ENCODE peak calls at places on chromosomes 16 and 17, in seven cellular contexts. One of them, this sample, is unnamed.
A peak's percentile ranks its signal among the peaks of the same experiment; 100 is the strongest.

GRCh38 chr17:33494156-33494555 is 201.1 kb upstream of the ASIC2 start:
- DNase-seq in heart right ventricle: no peak
- DNase-seq in anterior cingulate cortex: no peak
- DNase-seq in activated T-helper 9 cell treated with anti-CD3 and anti-CD28 coated beads, Interleukin-2, amount 50 U/mL, for 16 hours: no peak
- DNase-seq in fibroblast of lung: no peak
- DNase-seq in T-cell: no peak
- DNase-seq in GM12865: no peak
- DNase-seq in this sample: no peak

GRCh38 chr17:73288534-73289302 is 23.1 kb downstream of the CDC42EP4 start:
- DNase-seq in fibroblast of lung: no peak
- DNase-seq in heart right ventricle: peak; percentile 78
- DNase-seq in T-cell: no peak
- DNase-seq in anterior cingulate cortex: no peak
- DNase-seq in GM12865: no peak
- DNase-seq in activated T-helper 9 cell treated with anti-CD3 and anti-CD28 coated beads, Interleukin-2, amount 50 U/mL, for 16 hours: no peak
- DNase-seq in this sample: no peak

GRCh38 chr16:23286131-23286532 is 16.0 kb upstream of the SCNN1B start:
- DNase-seq in fibroblast of lung: no peak
- DNase-seq in T-cell: no peak
- DNase-seq in activated T-helper 9 cell treated with anti-CD3 and anti-CD28 coated beads, Interleukin-2, amount 50 U/mL, for 16 hours: no peak
- DNase-seq in GM12865: no peak
- DNase-seq in heart right ventricle: no peak
- DNase-seq in anterior cingulate cortex: no peak
- DNase-seq in this sample: no peak

GRCh38 chr16:14562691-14563491 is 67.2 kb downstream of the PARN start:
- DNase-seq in anterior cingulate cortex: no peak
- DNase-seq in fibroblast of lung: peak; percentile 43
- DNase-seq in T-cell: no peak
- DNase-seq in activated T-helper 9 cell treated with anti-CD3 and anti-CD28 coated beads, Interleukin-2, amount 50 U/mL, for 16 hours: no peak
- DNase-seq in GM12865: no peak
- DNase-seq in heart right ventricle: no peak
- DNase-seq in this sample: no peak

GRCh38 chr16:82701302-82702022 is 74.7 kb downstream of the CDH13 start:
- DNase-seq in GM12865: no peak
- DNase-seq in activated T-helper 9 cell treated with anti-CD3 and anti-CD28 coated beads, Interleukin-2, amount 50 U/mL, for 16 hours: no peak
- DNase-seq in fibroblast of lung: no peak
- DNase-seq in T-cell: no peak
- DNase-seq in heart right ventricle: no peak
- DNase-seq in anterior cingulate cortex: no peak
- DNase-seq in this sample: no peak

GRCh38 chr16:974001-974601 is 3.3 kb upstream of the LMF1 start:
- DNase-seq in T-cell: no peak
- DNase-seq in GM12865: no peak
- DNase-seq in anterior cingulate cortex: peak; percentile 17
- DNase-seq in heart right ventricle: no peak
- DNase-seq in fibroblast of lung: no peak
- DNase-seq in activated T-helper 9 cell treated with anti-CD3 and anti-CD28 coated beads, Interleukin-2, amount 50 U/mL, for 16 hours: no peak
- DNase-seq in this sample: no peak

GRCh38 chr16:87757841-87758426 is 7.9 kb downstream of the KLHDC4 start:
- DNase-seq in GM12865: no peak
- DNase-seq in fibroblast of lung: no peak
- DNase-seq in activated T-helper 9 cell treated with anti-CD3 and anti-CD28 coated beads, Interleukin-2, amount 50 U/mL, for 16 hours: no peak
- DNase-seq in heart right ventricle: no peak
- DNase-seq in T-cell: no peak
- DNase-seq in anterior cingulate cortex: no peak
- DNase-seq in this sample: no peak

GRCh38 chr17:41683441-41684007 is 5.2 kb upstream of the EIF1 start:
- DNase-seq in anterior cingulate cortex: no peak
- DNase-seq in T-cell: no peak
- DNase-seq in activated T-helper 9 cell treated with anti-CD3 and anti-CD28 coated beads, Interleukin-2, amount 50 U/mL, for 16 hours: no peak
- DNase-seq in heart right ventricle: no peak
- DNase-seq in GM12865: no peak
- DNase-seq in fibroblast of lung: no peak
- DNase-seq in this sample: no peak

GRCh38 chr16:48105456-48105855 is 50.3 kb downstream of the ABCC12 start:
- DNase-seq in T-cell: no peak
- DNase-seq in fibroblast of lung: no peak
- DNase-seq in anterior cingulate cortex: no peak
- DNase-seq in GM12865: no peak
- DNase-seq in heart right ventricle: no peak
- DNase-seq in activated T-helper 9 cell treated with anti-CD3 and anti-CD28 coated beads, Interleukin-2, amount 50 U/mL, for 16 hours: no peak
- DNase-seq in this sample: no peak

GRCh38 chr16:69618307-69618706 is 52.5 kb downstream of the NFAT5 start:
- DNase-seq in GM12865: no peak
- DNase-seq in heart right ventricle: no peak
- DNase-seq in anterior cingulate cortex: no peak
- DNase-seq in activated T-helper 9 cell treated with anti-CD3 and anti-CD28 coated beads, Interleukin-2, amount 50 U/mL, for 16 hours: no peak
- DNase-seq in T-cell: no peak
- DNase-seq in fibroblast of lung: no peak
- DNase-seq in this sample: no peak

GRCh38 chr16:83145297-83145696 is 518.5 kb downstream of the CDH13 start:
- DNase-seq in activated T-helper 9 cell treated with anti-CD3 and anti-CD28 coated beads, Interleukin-2, amount 50 U/mL, for 16 hours: no peak
- DNase-seq in heart right ventricle: no peak
- DNase-seq in T-cell: no peak
- DNase-seq in fibroblast of lung: no peak
- DNase-seq in anterior cingulate cortex: no peak
- DNase-seq in GM12865: no peak
- DNase-seq in this sample: peak; percentile 17

GRCh38 chr17:40953876-40954275 is 12.9 kb downstream of the KRT39 start:
- DNase-seq in T-cell: no peak
- DNase-seq in heart right ventricle: no peak
- DNase-seq in activated T-helper 9 cell treated with anti-CD3 and anti-CD28 coated beads, Interleukin-2, amount 50 U/mL, for 16 hours: no peak
- DNase-seq in GM12865: no peak
- DNase-seq in fibroblast of lung: peak; percentile 12
- DNase-seq in anterior cingulate cortex: no peak
- DNase-seq in this sample: no peak

GRCh38 chr17:77498875-77499698 is 358.3 kb downstream of the SEC14L1 start:
- DNase-seq in T-cell: no peak
- DNase-seq in heart right ventricle: no peak
- DNase-seq in anterior cingulate cortex: no peak
- DNase-seq in GM12865: no peak
- DNase-seq in activated T-helper 9 cell treated with anti-CD3 and anti-CD28 coated beads, Interleukin-2, amount 50 U/mL, for 16 hours: no peak
- DNase-seq in fibroblast of lung: no peak
- DNase-seq in this sample: no peak

GRCh38 chr16:88438084-88438870 is 14.8 kb upstream of the ZFPM1 start:
- DNase-seq in fibroblast of lung: no peak
- DNase-seq in GM12865: no peak
- DNase-seq in T-cell: no peak
- DNase-seq in heart right ventricle: no peak
- DNase-seq in activated T-helper 9 cell treated with anti-CD3 and anti-CD28 coated beads, Interleukin-2, amount 50 U/mL, for 16 hours: no peak
- DNase-seq in anterior cingulate cortex: no peak
- DNase-seq in this sample: no peak

GRCh38 chr16:46688101-46688656 is 799 bp downstream of the VPS35 start:
- DNase-seq in heart right ventricle: no peak
- DNase-seq in anterior cingulate cortex: no peak
- DNase-seq in activated T-helper 9 cell treated with anti-CD3 and anti-CD28 coated beads, Interleukin-2, amount 50 U/mL, for 16 hours: no peak
- DNase-seq in fibroblast of lung: no peak
- DNase-seq in GM12865: no peak
- DNase-seq in T-cell: no peak
- DNase-seq in this sample: peak; percentile 19

GRCh38 chr16:69150146-69150865 is 17.9 kb downstream of the UTP4 start:
- DNase-seq in heart right ventricle: no peak
- DNase-seq in activated T-helper 9 cell treated with anti-CD3 and anti-CD28 coated beads, Interleukin-2, amount 50 U/mL, for 16 hours: no peak
- DNase-seq in fibroblast of lung: peak; percentile 87
- DNase-seq in anterior cingulate cortex: peak; percentile 47
- DNase-seq in GM12865: peak; percentile 73
- DNase-seq in T-cell: peak; percentile 45
- DNase-seq in this sample: peak; percentile 29

GRCh38 chr16:13923703-13924298 is 3.8 kb downstream of the ERCC4 start:
- DNase-seq in GM12865: peak; percentile 66
- DNase-seq in T-cell: no peak
- DNase-seq in anterior cingulate cortex: no peak
- DNase-seq in heart right ventricle: no peak
- DNase-seq in activated T-helper 9 cell treated with anti-CD3 and anti-CD28 coated beads, Interleukin-2, amount 50 U/mL, for 16 hours: no peak
- DNase-seq in fibroblast of lung: peak; percentile 83
- DNase-seq in this sample: no peak

GRCh38 chr17:63156986-63157385 is 191.0 kb downstream of the TANC2 start:
- DNase-seq in GM12865: no peak
- DNase-seq in fibroblast of lung: no peak
- DNase-seq in heart right ventricle: no peak
- DNase-seq in anterior cingulate cortex: no peak
- DNase-seq in T-cell: no peak
- DNase-seq in activated T-helper 9 cell treated with anti-CD3 and anti-CD28 coated beads, Interleukin-2, amount 50 U/mL, for 16 hours: no peak
- DNase-seq in this sample: no peak

GRCh38 chr17:46783031-46783593 is 35.4 kb downstream of the WNT3 start:
- DNase-seq in heart right ventricle: no peak
- DNase-seq in GM12865: no peak
- DNase-seq in activated T-helper 9 cell treated with anti-CD3 and anti-CD28 coated beads, Interleukin-2, amount 50 U/mL, for 16 hours: no peak
- DNase-seq in T-cell: no peak
- DNase-seq in fibroblast of lung: no peak
- DNase-seq in anterior cingulate cortex: no peak
- DNase-seq in this sample: no peak

GRCh38 chr16:79299154-79299799 is 301.3 kb downstream of the MAF start:
- DNase-seq in fibroblast of lung: no peak
- DNase-seq in heart right ventricle: no peak
- DNase-seq in GM12865: no peak
- DNase-seq in activated T-helper 9 cell treated with anti-CD3 and anti-CD28 coated beads, Interleukin-2, amount 50 U/mL, for 16 hours: no peak
- DNase-seq in T-cell: no peak
- DNase-seq in anterior cingulate cortex: no peak
- DNase-seq in this sample: no peak

GRCh38 chr17:80175411-80175810 is 5.6 kb downstream of the CARD14 start:
- DNase-seq in T-cell: no peak
- DNase-seq in GM12865: no peak
- DNase-seq in heart right ventricle: no peak
- DNase-seq in anterior cingulate cortex: no peak
- DNase-seq in activated T-helper 9 cell treated with anti-CD3 and anti-CD28 coated beads, Interleukin-2, amount 50 U/mL, for 16 hours: no peak
- DNase-seq in fibroblast of lung: peak; percentile 27
- DNase-seq in this sample: no peak

GRCh38 chr16:19479302-19479721 is 42.6 kb downstream of the GDE1 start:
- DNase-seq in activated T-helper 9 cell treated with anti-CD3 and anti-CD28 coated beads, Interleukin-2, amount 50 U/mL, for 16 hours: no peak
- DNase-seq in T-cell: no peak
- DNase-seq in heart right ventricle: no peak
- DNase-seq in anterior cingulate cortex: no peak
- DNase-seq in fibroblast of lung: no peak
- DNase-seq in GM12865: no peak
- DNase-seq in this sample: no peak

GRCh38 chr17:47967607-47968252 is 3.2 kb upstream of the CDK5RAP3 start:
- DNase-seq in T-cell: no peak
- DNase-seq in fibroblast of lung: peak; percentile 69
- DNase-seq in GM12865: no peak
- DNase-seq in anterior cingulate cortex: no peak
- DNase-seq in heart right ventricle: no peak
- DNase-seq in activated T-helper 9 cell treated with anti-CD3 and anti-CD28 coated beads, Interleukin-2, amount 50 U/mL, for 16 hours: no peak
- DNase-seq in this sample: no peak

GRCh38 chr16:10575506-10576130 is 4.8 kb downstream of the EMP2 start:
- DNase-seq in fibroblast of lung: no peak
- DNase-seq in T-cell: no peak
- DNase-seq in GM12865: no peak
- DNase-seq in heart right ventricle: no peak
- DNase-seq in anterior cingulate cortex: no peak
- DNase-seq in activated T-helper 9 cell treated with anti-CD3 and anti-CD28 coated beads, Interleukin-2, amount 50 U/mL, for 16 hours: no peak
- DNase-seq in this sample: no peak

GRCh38 chr17:66365204-66365524 is 62.8 kb downstream of the PRKCA start:
- DNase-seq in T-cell: no peak
- DNase-seq in anterior cingulate cortex: no peak
- DNase-seq in heart right ventricle: no peak
- DNase-seq in activated T-helper 9 cell treated with anti-CD3 and anti-CD28 coated beads, Interleukin-2, amount 50 U/mL, for 16 hours: no peak
- DNase-seq in fibroblast of lung: no peak
- DNase-seq in GM12865: no peak
- DNase-seq in this sample: no peak

GRCh38 chr17:7460850-7461660 is 16.2 kb downstream of the CHRNB1 start:
- DNase-seq in GM12865: no peak
- DNase-seq in T-cell: no peak
- DNase-seq in anterior cingulate cortex: no peak
- DNase-seq in heart right ventricle: no peak
- DNase-seq in fibroblast of lung: no peak
- DNase-seq in activated T-helper 9 cell treated with anti-CD3 and anti-CD28 coated beads, Interleukin-2, amount 50 U/mL, for 16 hours: no peak
- DNase-seq in this sample: no peak

GRCh38 chr17:17321356-17322025 is 18.3 kb downstream of the NT5M start:
- DNase-seq in activated T-helper 9 cell treated with anti-CD3 and anti-CD28 coated beads, Interleukin-2, amount 50 U/mL, for 16 hours: no peak
- DNase-seq in GM12865: no peak
- DNase-seq in heart right ventricle: no peak
- DNase-seq in T-cell: no peak
- DNase-seq in anterior cingulate cortex: no peak
- DNase-seq in fibroblast of lung: no peak
- DNase-seq in this sample: no peak

GRCh38 chr16:56911771-56912541 is 20.0 kb upstream of the HERPUD1 start:
- DNase-seq in activated T-helper 9 cell treated with anti-CD3 and anti-CD28 coated beads, Interleukin-2, amount 50 U/mL, for 16 hours: no peak
- DNase-seq in GM12865: peak; percentile 85
- DNase-seq in anterior cingulate cortex: peak; percentile 7
- DNase-seq in fibroblast of lung: no peak
- DNase-seq in T-cell: no peak
- DNase-seq in heart right ventricle: peak; percentile 31
- DNase-seq in this sample: no peak

GRCh38 chr16:48393843-48394703 is 8.9 kb upstream of the SIAH1 start:
- DNase-seq in GM12865: no peak
- DNase-seq in anterior cingulate cortex: peak; percentile 58
- DNase-seq in T-cell: no peak
- DNase-seq in heart right ventricle: no peak
- DNase-seq in activated T-helper 9 cell treated with anti-CD3 and anti-CD28 coated beads, Interleukin-2, amount 50 U/mL, for 16 hours: no peak
- DNase-seq in fibroblast of lung: peak; percentile 95
- DNase-seq in this sample: peak; percentile 67

GRCh38 chr17:64155751-64156544 is 26.0 kb upstream of the ERN1 start:
- DNase-seq in activated T-helper 9 cell treated with anti-CD3 and anti-CD28 coated beads, Interleukin-2, amount 50 U/mL, for 16 hours: no peak
- DNase-seq in fibroblast of lung: peak; percentile 48
- DNase-seq in GM12865: no peak
- DNase-seq in anterior cingulate cortex: peak; percentile 72
- DNase-seq in heart right ventricle: peak; percentile 73
- DNase-seq in T-cell: no peak
- DNase-seq in this sample: peak; percentile 94

GRCh38 chr16:81720973-81721907 is 57.9 kb upstream of the PLCG2 start:
- DNase-seq in activated T-helper 9 cell treated with anti-CD3 and anti-CD28 coated beads, Interleukin-2, amount 50 U/mL, for 16 hours: no peak
- DNase-seq in T-cell: no peak
- DNase-seq in anterior cingulate cortex: no peak
- DNase-seq in fibroblast of lung: peak; percentile 82
- DNase-seq in GM12865: no peak
- DNase-seq in heart right ventricle: no peak
- DNase-seq in this sample: no peak

GRCh38 chr17:82848022-82848592 is 8.3 kb upstream of the ZNF750 start:
- DNase-seq in T-cell: peak; percentile 44
- DNase-seq in activated T-helper 9 cell treated with anti-CD3 and anti-CD28 coated beads, Interleukin-2, amount 50 U/mL, for 16 hours: peak; percentile 21
- DNase-seq in anterior cingulate cortex: no peak
- DNase-seq in GM12865: no peak
- DNase-seq in fibroblast of lung: peak; percentile 82
- DNase-seq in heart right ventricle: peak; percentile 50
- DNase-seq in this sample: no peak